ENCODE peak calls at places on chromosomes 6 and 20, in four cellular contexts. One of them, this sample, is unnamed.

GRCh38 chr20:25858495-25859425 is 162.1 kb upstream of the ZNF337 start:
- DNase-seq in RWPE2: no peak
- DNase-seq in fibroblast of lung: no peak
- DNase-seq in MCF 10A: no peak
- DNase-seq in this sample: no peak

GRCh38 chr20:11098888-11099287 is 425.1 kb upstream of the JAG1 start:
- DNase-seq in RWPE2: no peak
- DNase-seq in fibroblast of lung: no peak
- DNase-seq in MCF 10A: peak
- DNase-seq in this sample: no peak

GRCh38 chr6:158808442-158808833 is 10.7 kb downstream of the EZR start:
- DNase-seq in RWPE2: no peak
- DNase-seq in fibroblast of lung: no peak
- DNase-seq in MCF 10A: no peak
- DNase-seq in this sample: no peak

GRCh38 chr6:33781105-33781975 is 7.6 kb downstream of the LEMD2 start:
- DNase-seq in RWPE2: no peak
- DNase-seq in fibroblast of lung: no peak
- DNase-seq in MCF 10A: peak
- DNase-seq in this sample: no peak

GRCh38 chr6:25402125-25402524 is 123.0 kb downstream of the CARMIL1 start:
- DNase-seq in RWPE2: no peak
- DNase-seq in fibroblast of lung: no peak
- DNase-seq in MCF 10A: no peak
- DNase-seq in this sample: no peak

GRCh38 chr6:36285187-36285612 is 15.3 kb downstream of the PNPLA1 start:
- DNase-seq in RWPE2: no peak
- DNase-seq in fibroblast of lung: no peak
- DNase-seq in MCF 10A: no peak
- DNase-seq in this sample: no peak

GRCh38 chr6:20366082-20366834 is 35.4 kb upstream of the E2F3 start:
- DNase-seq in RWPE2: no peak
- DNase-seq in fibroblast of lung: no peak
- DNase-seq in MCF 10A: peak
- DNase-seq in this sample: no peak

GRCh38 chr20:21725892-21726291 is 20.4 kb downstream of the PAX1 start:
- DNase-seq in RWPE2: no peak
- DNase-seq in fibroblast of lung: no peak
- DNase-seq in MCF 10A: no peak
- DNase-seq in this sample: no peak

GRCh38 chr20:36208257-36208656 is 28.0 kb upstream of the AAR2 start:
- DNase-seq in RWPE2: peak
- DNase-seq in fibroblast of lung: no peak
- DNase-seq in MCF 10A: no peak
- DNase-seq in this sample: no peak

GRCh38 chr6:77038801-77039200 is 424.5 kb downstream of the HTR1B start:
- DNase-seq in RWPE2: no peak
- DNase-seq in fibroblast of lung: peak
- DNase-seq in MCF 10A: peak
- DNase-seq in this sample: no peak

GRCh38 chr6:4950849-4951533 is 52.8 kb downstream of the RPP40 start:
- DNase-seq in RWPE2: no peak
- DNase-seq in fibroblast of lung: no peak
- DNase-seq in MCF 10A: peak
- DNase-seq in this sample: no peak

GRCh38 chr6:151330130-151330715 is 61.1 kb downstream of the ZBTB2 start:
- DNase-seq in RWPE2: no peak
- DNase-seq in fibroblast of lung: peak
- DNase-seq in MCF 10A: no peak
- DNase-seq in this sample: no peak

GRCh38 chr6:164827537-164827936 is 481.9 kb downstream of the C6orf118 start:
- DNase-seq in RWPE2: no peak
- DNase-seq in fibroblast of lung: no peak
- DNase-seq in MCF 10A: peak
- DNase-seq in this sample: no peak
- TF ChIP-seq CTCF in RWPE2: no peak
- TF ChIP-seq CTCF in fibroblast of lung: no peak
- TF ChIP-seq CTCF in MCF 10A: no peak
- TF ChIP-seq CTCF in this sample: no peak

DNA sequence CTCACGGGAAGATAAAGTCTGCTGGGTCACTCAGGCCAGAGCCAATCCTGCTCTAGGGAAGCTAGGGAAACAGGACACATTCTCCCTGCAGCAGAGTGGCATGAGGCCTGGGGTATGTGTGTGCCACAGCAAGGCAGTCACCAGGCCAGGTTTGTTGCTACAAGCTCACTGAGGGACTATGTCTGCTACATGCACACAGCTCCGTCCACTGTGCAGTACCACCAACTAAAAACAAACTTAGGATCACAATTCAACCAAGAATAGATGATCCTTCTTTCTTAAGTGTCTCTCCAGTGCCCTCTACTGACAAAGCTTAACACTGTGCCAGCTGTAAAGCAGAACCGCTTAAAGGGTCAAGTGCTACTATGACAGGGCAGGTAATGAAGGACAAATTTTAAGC is 192.5 kb downstream of the PTPRK start:
- DNase-seq in RWPE2: no peak
- DNase-seq in fibroblast of lung: peak
- DNase-seq in MCF 10A: peak
- DNase-seq in this sample: peak
- TF ChIP-seq CTCF in RWPE2: peak
- TF ChIP-seq CTCF in fibroblast of lung: peak
- TF ChIP-seq CTCF in MCF 10A: peak
- TF ChIP-seq CTCF in this sample: peak

GRCh38 chr20:18299364-18299763 is 11.0 kb downstream of the ZNF133 start:
- DNase-seq in RWPE2: no peak
- DNase-seq in fibroblast of lung: no peak
- DNase-seq in MCF 10A: no peak
- DNase-seq in this sample: no peak

GRCh38 chr20:18310592-18310991 is 22.3 kb downstream of the ZNF133 start:
- DNase-seq in RWPE2: no peak
- DNase-seq in fibroblast of lung: no peak
- DNase-seq in MCF 10A: no peak
- DNase-seq in this sample: no peak

GRCh38 chr20:18307301-18307700 is 19.0 kb downstream of the ZNF133 start:
- DNase-seq in RWPE2: no peak
- DNase-seq in fibroblast of lung: no peak
- DNase-seq in MCF 10A: no peak
- DNase-seq in this sample: no peak

GRCh38 chr20:18304618-18305017 is 16.3 kb downstream of the ZNF133 start:
- DNase-seq in RWPE2: no peak
- DNase-seq in fibroblast of lung: no peak
- DNase-seq in MCF 10A: no peak
- DNase-seq in this sample: no peak
- TF ChIP-seq CTCF in RWPE2: peak
- TF ChIP-seq CTCF in fibroblast of lung: no peak
- TF ChIP-seq CTCF in MCF 10A: no peak
- TF ChIP-seq CTCF in this sample: no peak

GRCh38 chr20:19756756-19757486 is 1.1 kb upstream of the RIN2 start:
- DNase-seq in RWPE2: no peak
- DNase-seq in fibroblast of lung: no peak
- DNase-seq in MCF 10A: no peak
- DNase-seq in this sample: peak

GRCh38 chr20:19757973-19758887 is at the start of gene RIN2:
- DNase-seq in RWPE2: peak
- DNase-seq in fibroblast of lung: peak
- DNase-seq in MCF 10A: peak
- DNase-seq in this sample: peak

GRCh38 chr20:19758888-19759331 is 852 bp downstream of the RIN2 start:
- DNase-seq in RWPE2: no peak
- DNase-seq in fibroblast of lung: peak
- DNase-seq in MCF 10A: no peak
- DNase-seq in this sample: no peak

GRCh38 chr20:19760371-19760721 is 2.3 kb downstream of the RIN2 start:
- DNase-seq in RWPE2: no peak
- DNase-seq in fibroblast of lung: no peak
- DNase-seq in MCF 10A: no peak
- DNase-seq in this sample: no peak

GRCh38 chr20:19757487-19757972 is 528 bp upstream of the RIN2 start:
- DNase-seq in RWPE2: peak
- DNase-seq in fibroblast of lung: peak
- DNase-seq in MCF 10A: peak
- DNase-seq in this sample: peak
- TF ChIP-seq CTCF in RWPE2: no peak
- TF ChIP-seq CTCF in fibroblast of lung: no peak
- TF ChIP-seq CTCF in MCF 10A: no peak
- TF ChIP-seq CTCF in this sample: no peak

GRCh38 chr6:153790881-153791473 is 248.1 kb upstream of the OPRM1 start:
- DNase-seq in RWPE2: no peak
- DNase-seq in fibroblast of lung: peak
- DNase-seq in MCF 10A: peak
- DNase-seq in this sample: no peak
- TF ChIP-seq CTCF in RWPE2: peak
- TF ChIP-seq CTCF in fibroblast of lung: no peak
- TF ChIP-seq CTCF in MCF 10A: peak
- TF ChIP-seq CTCF in this sample: no peak

This sample was measured in GM20000.